ENCODE peak calls at places on chromosomes 4 and X, in nine cellular contexts. B, M, A, Y, L, Q, X, C and F are unnamed samples.

GRCh38 chr4:158895797-158896442 is 127.1 kb downstream of the FNIP2 start:
- DNase-seq in L (no peak), C (no peak), X (no peak), Q (peak), M (no peak), B (no peak), A (peak), Y (no peak), F (peak)

GRCh38 chr4:5045099-5045498 is 6.2 kb upstream of the STK32B start:
- DNase-seq in Q (no peak), L (no peak), A (peak), Y (no peak), M (no peak), C (peak), B (peak), X (peak), F (no peak)

GRCh38 chrX:9576059-9576458 is 111.2 kb downstream of the TBL1X start:
- DNase-seq in X (no peak), L (no peak), C (no peak), B (no peak), Q (peak), A (no peak), Y (no peak), M (no peak), F (no peak)

GRCh38 chr4:81546777-81547176 is 75.1 kb upstream of the RASGEF1B start:
- DNase-seq in A (no peak), C (no peak), M (no peak), L (no peak), X (no peak), Y (no peak), B (no peak), Q (no peak), F (no peak)

GRCh38 chr4:26726655-26727387 is 133.8 kb upstream of the STIM2 start:
- DNase-seq in C (no peak), M (no peak), X (no peak), A (no peak), Y (no peak), Q (no peak), B (no peak), L (no peak), F (no peak)

GRCh38 chr4:173287486-173287885 is 46.7 kb downstream of the HMGB2 start:
- DNase-seq in B (no peak), X (no peak), Q (no peak), C (no peak), L (no peak), A (no peak), Y (no peak), M (no peak), F (no peak)

GRCh38 chr4:143773998-143774898 is 73.8 kb upstream of the FREM3 start:
- DNase-seq in Q (peak), C (peak), B (no peak), A (peak), M (peak), L (no peak), X (peak), Y (peak), F (peak)

GRCh38 chr4:6956434-6957147 is 47.0 kb downstream of the TBC1D14 start:
- DNase-seq in X (no peak), M (no peak), Y (no peak), Q (no peak), B (no peak), L (no peak), C (no peak), A (no peak), F (no peak)

GRCh38 chr4:1674682-1675081 is 9.4 kb downstream of the FAM53A start:
- DNase-seq in M (no peak), C (no peak), Q (no peak), B (no peak), Y (no peak), X (no peak), L (no peak), A (no peak), F (no peak)

GRCh38 chrX:433771-434170 is 47.1 kb upstream of the PPP2R3B start:
- DNase-seq in A (no peak), B (no peak), L (no peak), M (no peak), X (no peak), Q (no peak), Y (no peak), C (no peak), F (no peak)

GRCh38 chr4:184347251-184348239 is 126.8 kb downstream of the IRF2 start:
- DNase-seq in Y (no peak), C (peak), B (peak), X (peak), Q (peak), A (no peak), M (no peak), L (no peak), F (peak)

GRCh38 chr4:2822461-2823300 is 21.0 kb upstream of the ADD1 start:
- DNase-seq in M (no peak), L (no peak), C (no peak), A (no peak), X (no peak), Q (no peak), Y (no peak), B (no peak), F (no peak)

GRCh38 chr4:139933541-139933940 is 220.4 kb downstream of the MAML3 start:
- DNase-seq in X (no peak), M (no peak), Y (no peak), C (no peak), B (no peak), L (no peak), A (no peak), Q (no peak), F (no peak)

GRCh38 chr4:150150545-150151156 is 72.4 kb downstream of the DCLK2 start:
- DNase-seq in M (no peak), B (no peak), L (no peak), X (no peak), Q (no peak), A (no peak), C (peak), Y (no peak), F (no peak)

GRCh38 chr4:60201052-60201673 is 999.0 kb upstream of the ADGRL3 start:
- DNase-seq in L (no peak), C (no peak), B (peak), Q (peak), A (peak), M (peak), Y (peak), X (peak), F (peak)

GRCh38 chr4:78938474-78938867 is 767 bp downstream of the PAQR3 start:
- DNase-seq in B (no peak), Q (no peak), M (no peak), Y (no peak), L (no peak), X (peak), C (no peak), A (no peak), F (peak)

GRCh38 chrX:7088968-7089615 is 58.4 kb upstream of the STS start:
- DNase-seq in X (no peak), B (no peak), Y (no peak), A (no peak), L (peak), C (no peak), M (peak), Q (no peak), F (no peak)